ENCODE peak calls at places on chromosomes 6 and 20, in ten cellular contexts. Z, B, Q, V, I, W, Y, U, A and T are unnamed samples.

GRCh38 chr6:124055986-124056385 is 252.3 kb downstream of the NKAIN2 start:
- DNase-seq in Z (no peak), B (no peak), Q (no peak), V (no peak), I (no peak), W (no peak), Y (no peak), U (no peak), A (no peak), T (no peak)

GRCh38 chr20:53866787-53867740 is 203.3 kb downstream of the BCAS1 start:
- DNase-seq in Z (no peak), B (no peak), Q (no peak), V (no peak), I (no peak), W (no peak), Y (no peak), U (no peak), A (no peak), T (peak; percentile 17)

GRCh38 chr6:170124836-170125235 is 166.0 kb downstream of the DLL1 start:
- DNase-seq in Z (no peak), B (no peak), Q (no peak), V (no peak), I (no peak), W (no peak), Y (no peak), U (no peak), A (peak; percentile 40), T (no peak)

GRCh38 chr6:110322151-110323003 is 35.8 kb downstream of the METTL24 start:
- DNase-seq in Z (no peak), B (no peak), Q (no peak), V (no peak), I (peak; percentile 21), W (no peak), Y (no peak), U (no peak), A (no peak), T (no peak)

GRCh38 chr6:11700118-11700718 is 78.4 kb downstream of the ADTRP start:
- DNase-seq in Z (no peak), B (peak; percentile 80), Q (peak; percentile 49), V (no peak), I (no peak), W (peak; percentile 51), Y (peak; percentile 45), U (no peak), A (no peak), T (no peak)

GRCh38 chr6:17138033-17138432 is 36.2 kb downstream of the STMND1 start:
- DNase-seq in Z (no peak), B (no peak), Q (no peak), V (no peak), I (no peak), W (no peak), Y (no peak), U (no peak), A (no peak), T (no peak)

GRCh38 chr6:10461850-10462249 is 47.0 kb upstream of the TFAP2A start:
- DNase-seq in Z (no peak), B (no peak), Q (no peak), V (no peak), I (no peak), W (no peak), Y (no peak), U (no peak), A (no peak), T (no peak)

GRCh38 chr20:24890286-24890685 is 58.8 kb upstream of the CST7 start:
- DNase-seq in Z (no peak), B (no peak), Q (no peak), V (no peak), I (no peak), W (no peak), Y (no peak), U (no peak), A (no peak), T (no peak)

GRCh38 chr6:121008553-121008952 is 325.7 kb downstream of the TBC1D32 start:
- DNase-seq in Z (no peak), B (no peak), Q (no peak), V (no peak), I (no peak), W (no peak), Y (no peak), U (no peak), A (no peak), T (no peak)

GRCh38 chr20:22944062-22944461 is 91.0 kb upstream of the SSTR4 start:
- DNase-seq in Z (no peak), B (no peak), Q (no peak), V (no peak), I (no peak), W (no peak), Y (no peak), U (no peak), A (no peak), T (no peak)

GRCh38 chr6:3908961-3909360 is 59.8 kb downstream of the FAM50B start:
- DNase-seq in Z (no peak), B (no peak), Q (no peak), V (no peak), I (no peak), W (no peak), Y (no peak), U (no peak), A (no peak), T (no peak)

GRCh38 chr6:10951675-10952282 is 64.9 kb downstream of the SYCP2L start:
- DNase-seq in Z (no peak), B (peak; percentile 29), Q (peak; percentile 43), V (peak; percentile 9), I (no peak), W (peak; percentile 7), Y (no peak), U (no peak), A (no peak), T (peak; percentile 36)

GRCh38 chr6:147506704-147507114 is 1.8 kb upstream of the SAMD5 start:
- DNase-seq in Z (peak; percentile 88), B (peak; percentile 66), Q (peak; percentile 2), V (peak; percentile 85), I (peak; percentile 71), W (no peak), Y (peak; percentile 44), U (peak; percentile 38), A (peak; percentile 66), T (peak; percentile 79)

GRCh38 chr6:18509871-18510643 is 122.9 kb downstream of the RNF144B start:
- DNase-seq in Z (no peak), B (no peak), Q (no peak), V (no peak), I (no peak), W (no peak), Y (no peak), U (no peak), A (no peak), T (no peak)

GRCh38 chr6:72464791-72465691 is 156.8 kb upstream of the KCNQ5 start:
- DNase-seq in Z (no peak), B (no peak), Q (no peak), V (no peak), I (peak; percentile 17), W (peak; percentile 16), Y (no peak), U (no peak), A (peak; percentile 37), T (no peak)

GRCh38 chr6:113313841-113314240 is 543.3 kb upstream of the MARCKS start:
- DNase-seq in Z (no peak), B (no peak), Q (no peak), V (no peak), I (no peak), W (no peak), Y (no peak), U (no peak), A (no peak), T (no peak)

GRCh38 chr6:63640062-63640461 is 4.5 kb downstream of the PHF3 start:
- DNase-seq in Z (no peak), B (no peak), Q (no peak), V (no peak), I (no peak), W (no peak), Y (no peak), U (no peak), A (no peak), T (no peak)

GRCh38 chr6:164520916-164521315 is 788.5 kb downstream of the C6orf118 start:
- DNase-seq in Z (no peak), B (no peak), Q (no peak), V (no peak), I (no peak), W (no peak), Y (no peak), U (no peak), A (no peak), T (no peak)

GRCh38 chr6:152267967-152268845 is 369.0 kb downstream of the SYNE1 start:
- DNase-seq in Z (no peak), B (peak; percentile 31), Q (peak; percentile 32), V (peak; percentile 39), I (no peak), W (no peak), Y (peak; percentile 37), U (no peak), A (no peak), T (no peak)

GRCh38 chr6:165552248-165552736 is 110.7 kb downstream of the PDE10A start:
- DNase-seq in Z (no peak), B (no peak), Q (no peak), V (no peak), I (no peak), W (no peak), Y (no peak), U (no peak), A (peak; percentile 42), T (no peak)

GRCh38 chr6:11766589-11767450 is 11.8 kb downstream of the ADTRP start:
- DNase-seq in Z (no peak), B (no peak), Q (no peak), V (no peak), I (no peak), W (peak; percentile 90), Y (no peak), U (no peak), A (no peak), T (no peak)

GRCh38 chr20:44188752-44189151 is 1.8 kb upstream of the JPH2 start:
- DNase-seq in Z (no peak), B (no peak), Q (no peak), V (no peak), I (no peak), W (no peak), Y (no peak), U (no peak), A (no peak), T (no peak)

GRCh38 chr6:99349620-99350141 is at the start of gene FAXC:
- DNase-seq in Z (peak; percentile 63), B (peak; percentile 24), Q (no peak), V (peak; percentile 38), I (peak; percentile 58), W (peak; percentile 8), Y (peak; percentile 6), U (no peak), A (peak; percentile 71), T (peak; percentile 83)

GRCh38 chr6:11532097-11532496 is 5.5 kb upstream of the TMEM170B start:
- DNase-seq in Z (no peak), B (no peak), Q (no peak), V (no peak), I (no peak), W (no peak), Y (no peak), U (no peak), A (no peak), T (no peak)

GRCh38 chr20:62252342-62252966 is 14.1 kb downstream of the OSBPL2 start:
- DNase-seq in Z (no peak), B (no peak), Q (no peak), V (no peak), I (no peak), W (no peak), Y (no peak), U (no peak), A (no peak), T (no peak)

GRCh38 chr6:21277601-21278043 is 315.9 kb upstream of the SOX4 start:
- DNase-seq in Z (no peak), B (no peak), Q (no peak), V (no peak), I (no peak), W (no peak), Y (no peak), U (no peak), A (no peak), T (no peak)

GRCh38 chr20:59752704-59753460 is 148.5 kb downstream of the PHACTR3 start:
- DNase-seq in Z (no peak), B (peak; percentile 62), Q (no peak), V (no peak), I (peak; percentile 54), W (no peak), Y (no peak), U (no peak), A (no peak), T (no peak)

GRCh38 chr6:158040804-158041347 is 59.2 kb downstream of the SYNJ2 start:
- DNase-seq in Z (no peak), B (no peak), Q (no peak), V (no peak), I (no peak), W (no peak), Y (no peak), U (no peak), A (no peak), T (no peak)